ENCODE peak calls at places on chromosomes 12 and 14, in eight cellular contexts. Z, P, D, V, N, X, C and Q are unnamed samples.

GRCh38 chr12:89529738-89530137 is 3.9 kb upstream of the POC1B start:
- DNase-seq in Z (peak; percentile 39), X (peak; percentile 69), C (peak; percentile 41), P (no peak), D (no peak), V (no peak), N (no peak), Q (no peak)

GRCh38 chr12:5138845-5139244 is 95.2 kb downstream of the KCNA5 start:
- DNase-seq in X (no peak), V (no peak), C (no peak), Z (no peak), P (no peak), D (no peak), N (no peak), Q (no peak)

GRCh38 chr14:33954016-33954598 is 3.2 kb upstream of the EGLN3 start:
- DNase-seq in P (no peak), D (peak; percentile 70), X (peak; percentile 67), V (no peak), N (no peak), Z (no peak), C (no peak), Q (no peak)

GRCh38 chr12:49054096-49054495 is 6.5 kb downstream of the KMT2D start:
- DNase-seq in P (no peak), C (no peak), V (no peak), Z (no peak), X (no peak), N (no peak), D (no peak), Q (no peak)

GRCh38 chr12:538731-539539 is 79.2 kb downstream of the B4GALNT3 start:
- DNase-seq in P (no peak), C (no peak), Z (no peak), D (peak; percentile 82), N (peak; percentile 90), X (peak; percentile 68), V (no peak), Q (no peak)

GRCh38 chr12:131134523-131135310 is 181.0 kb downstream of the ADGRD1 start:
- DNase-seq in C (no peak), N (no peak), V (no peak), Z (no peak), P (no peak), D (no peak), X (no peak), Q (no peak)

GRCh38 chr12:131102991-131103609 is 149.4 kb downstream of the ADGRD1 start:
- DNase-seq in Z (no peak), V (no peak), P (peak; percentile 34), X (no peak), N (peak; percentile 57), D (peak; percentile 26), C (no peak), Q (peak; percentile 17)

GRCh38 chr12:106118-106561 is 39.6 kb downstream of the IQSEC3 start:
- DNase-seq in P (no peak), V (no peak), D (no peak), X (no peak), C (no peak), N (peak; percentile 54), Z (peak; percentile 20), Q (no peak)

GRCh38 chr12:25817166-25817565 is 141.3 kb upstream of the RASSF8 start:
- DNase-seq in X (no peak), P (no peak), C (no peak), Z (no peak), N (no peak), V (no peak), D (no peak), Q (no peak)

GRCh38 chr12:93803408-93803807 is 126.2 kb downstream of the CRADD start:
- DNase-seq in V (no peak), P (no peak), D (no peak), X (no peak), N (no peak), Z (no peak), C (no peak), Q (no peak)

GRCh38 chr14:30994681-30995620 is 30.5 kb upstream of the AP4S1 start:
- DNase-seq in C (no peak), Z (no peak), D (no peak), P (no peak), X (no peak), N (no peak), V (no peak), Q (no peak)

GRCh38 chr14:23984891-23985607 is 3.7 kb upstream of the DHRS4L2 start:
- DNase-seq in V (no peak), D (peak; percentile 62), P (no peak), C (no peak), N (no peak), X (no peak), Z (no peak), Q (no peak)

DNA sequence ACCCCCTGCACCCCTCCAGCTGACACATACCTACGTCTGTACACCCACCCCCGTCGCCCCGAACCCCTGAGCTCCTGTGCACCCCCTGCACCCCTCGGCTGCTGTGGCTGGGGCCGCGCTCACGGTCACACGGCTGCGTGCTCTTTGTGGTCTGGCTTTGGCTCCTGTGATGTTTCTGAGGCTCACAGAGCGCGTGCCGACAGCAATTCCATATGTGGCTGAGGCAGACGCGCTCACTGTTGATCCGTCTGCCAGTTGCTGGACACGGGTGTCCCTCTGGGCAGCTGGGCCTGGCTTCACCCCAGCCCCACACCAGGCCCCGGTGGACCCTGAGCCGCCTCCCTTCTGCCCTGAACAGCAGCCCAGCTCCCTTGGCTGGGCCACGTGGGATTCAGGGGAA is 46.5 kb downstream of the LRCOL1 start:
- DNase-seq in N (no peak), C (no peak), X (no peak), P (no peak), Z (no peak), D (no peak), V (no peak), Q (no peak)
- H3K4me3 ChIP-seq in N (no peak overlapping the region), C (no peak overlapping the region), X (no peak overlapping the region), P (no peak overlapping the region), Z (no peak overlapping the region), D (no peak overlapping the region), V (no peak overlapping the region), Q (no peak overlapping the region)

DNA sequence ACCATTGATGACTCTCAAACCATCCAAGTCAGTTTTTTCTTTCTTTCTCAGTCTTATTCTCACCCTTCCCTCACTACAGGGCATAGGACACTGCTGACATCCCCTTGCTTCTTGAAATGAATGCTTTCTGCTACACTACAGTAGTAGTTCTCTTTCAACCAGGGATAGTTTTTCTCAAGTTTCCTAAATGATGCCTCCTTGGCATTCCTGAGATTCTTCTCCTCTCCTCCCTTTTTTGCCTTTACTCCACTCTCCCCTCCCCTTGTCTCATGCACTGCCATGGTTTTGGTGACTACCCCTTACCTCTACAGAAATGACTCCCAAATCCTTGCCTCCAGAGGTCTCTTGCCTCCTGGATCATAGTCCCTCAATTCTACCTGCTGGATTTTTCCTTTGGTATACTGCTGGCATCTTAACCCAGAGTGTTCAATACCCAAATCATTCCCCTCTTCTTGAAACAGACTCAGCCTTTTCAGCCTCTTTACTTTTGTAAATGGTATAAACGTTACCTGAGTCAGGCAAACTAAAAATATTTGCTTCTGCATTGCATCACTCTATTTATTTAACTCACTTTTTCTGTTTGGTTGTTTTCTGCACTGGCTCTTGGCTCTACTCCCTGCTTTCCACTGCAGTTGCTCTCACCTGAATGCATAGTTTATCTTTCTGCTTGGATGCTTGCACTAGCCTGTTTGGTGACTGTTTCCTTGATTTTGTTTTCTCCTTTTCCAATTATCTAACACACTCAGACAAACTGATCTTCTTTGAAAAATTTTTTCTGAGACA is 211.6 kb upstream of the IGF1 start:
- DNase-seq in C (no peak), P (no peak), N (no peak), V (no peak), Z (no peak), D (peak; percentile 29), X (no peak), Q (no peak)
- TF ChIP-seq POLR2AphosphoS5 in C (no peak), P (no peak), N (no peak), V (no peak), Z (no peak), D (no peak), X (no peak), Q (no peak)

GRCh38 chr12:109199324-109199723 is 82.9 kb downstream of the ACACB start:
- DNase-seq in D (no peak), Z (no peak), P (no peak), V (no peak), C (no peak), X (no peak), N (no peak), Q (no peak)

GRCh38 chr12:109197327-109197726 is 80.9 kb downstream of the ACACB start:
- DNase-seq in P (no peak), V (no peak), X (no peak), Z (no peak), C (no peak), N (no peak), D (no peak), Q (no peak)

GRCh38 chr12:109193896-109194295 is 77.5 kb downstream of the ACACB start:
- DNase-seq in Z (no peak), V (no peak), N (no peak), P (no peak), C (no peak), X (no peak), D (no peak), Q (no peak)

GRCh38 chr12:109192358-109192757 is 76.0 kb downstream of the ACACB start:
- DNase-seq in P (no peak), D (no peak), C (no peak), V (no peak), X (no peak), Z (no peak), N (no peak), Q (no peak)

DNA sequence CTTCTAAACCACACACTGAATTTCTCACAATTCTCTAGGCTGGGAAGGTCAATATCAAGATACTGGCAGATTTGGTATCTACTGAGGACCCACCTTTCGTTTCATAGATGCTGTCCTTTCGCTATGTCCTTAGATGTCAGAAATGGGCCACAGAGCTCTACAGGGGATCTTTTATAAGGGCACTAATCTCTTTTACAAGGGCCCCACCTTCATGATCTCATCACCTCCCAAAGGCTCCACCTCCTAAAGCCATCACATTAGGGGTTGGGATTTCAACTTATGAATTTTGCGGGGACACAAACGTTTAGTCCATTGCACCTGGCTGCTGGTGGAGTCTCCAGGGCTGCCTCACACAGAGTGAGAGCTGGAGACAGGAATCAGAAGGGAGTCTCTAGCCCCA is 79.9 kb downstream of the ACACB start:
- DNase-seq in V (no peak), P (no peak), X (no peak), D (no peak), N (no peak), Z (no peak), C (no peak), Q (no peak)
- H3K4me1 ChIP-seq in V (peaks cover 10% of the 10 kb centered on the region), P (no peaks in the 10 kb centered on the region), X (no peaks in the 10 kb centered on the region), D (no peaks in the 10 kb centered on the region), N (no peaks in the 10 kb centered on the region), Z (peaks cover 7% of the 10 kb centered on the region), C (no peaks in the 10 kb centered on the region), Q (no peaks in the 10 kb centered on the region)

DNA sequence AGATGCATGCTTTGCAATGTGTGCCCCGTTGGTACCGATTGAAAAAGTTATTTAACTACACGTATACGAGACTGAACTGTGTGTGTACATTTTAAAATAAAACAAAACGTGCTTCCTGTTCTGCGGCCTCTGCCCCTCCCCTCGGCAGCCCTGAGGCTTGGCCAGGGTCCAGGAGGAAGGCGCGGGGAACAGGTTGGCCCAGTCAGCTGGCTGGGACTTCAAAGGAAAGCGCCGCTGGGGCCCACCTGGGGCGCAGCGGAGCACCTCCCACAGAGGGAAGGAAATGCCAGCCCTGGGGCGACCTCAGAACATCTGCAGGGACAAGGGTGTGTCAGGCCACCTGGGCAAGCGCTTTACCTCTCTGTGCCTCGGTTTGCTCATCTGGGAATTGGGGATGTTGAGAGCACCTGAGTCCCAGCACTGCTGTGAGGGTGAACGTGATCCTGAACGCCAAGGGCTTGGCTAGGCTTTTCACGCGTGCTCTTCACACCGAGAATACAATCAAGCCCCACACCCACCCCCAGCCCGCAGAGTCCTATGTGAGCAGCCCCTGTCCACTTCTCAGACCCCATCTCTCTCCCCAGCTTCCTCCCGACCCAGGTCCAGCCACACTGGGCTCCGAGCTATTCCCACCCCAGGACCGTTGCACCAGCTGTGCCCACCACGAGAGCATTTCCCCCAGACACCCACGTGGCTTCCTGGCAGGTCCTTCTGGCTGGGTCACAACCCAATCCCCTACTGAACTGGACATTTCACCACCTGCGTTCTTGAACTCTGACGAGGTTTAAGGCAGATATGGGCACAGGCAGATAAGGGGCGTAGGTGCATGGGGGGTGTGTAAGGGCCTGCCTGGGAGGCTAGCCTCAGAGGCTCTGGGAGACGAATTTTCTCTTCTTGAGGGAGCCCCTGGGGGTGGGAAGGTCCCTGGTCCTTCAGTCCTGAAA is 41.9 kb upstream of the NCOR2 start:
- DNase-seq in N (peak; percentile 98), C (no peak), V (peak; percentile 91), X (peak; percentile 64), P (peak; percentile 96), Z (peak; percentile 91), D (peak; percentile 99), Q (peak; percentile 94)
- H3K4me3 ChIP-seq in N (no peak overlapping the region), C (no peak overlapping the region), V (no peak overlapping the region), X (no peak overlapping the region), P (peak overlapping the region; percentile 1), Z (no peak overlapping the region), D (no peak overlapping the region), Q (no peak overlapping the region)